ENCODE peak calls at places on chromosomes 2 and 18, in five cellular contexts. U is breast epithelium, C is PC-9, P is tibial nerve, O is suprapubic skin. W is an unnamed sample.

GRCh38 chr2:38733300-38733971 is 17.7 kb downstream of the SRSF7 start:
- DNase-seq in C (no peak), O (no peak), P (no peak), U (no peak), W (no peak)

GRCh38 chr2:214410918-214411554 is at the start of gene VWC2L:
- DNase-seq in O (no peak), P (peak; percentile 43), C (peak; percentile 75), U (peak; percentile 67), W (peak; percentile 84)

GRCh38 chr18:70280007-70280925 is 8.6 kb upstream of the SOCS6 start:
- DNase-seq in C (no peak), O (no peak), P (no peak), U (no peak), W (no peak)

GRCh38 chr2:27152796-27153464 is 4.1 kb downstream of the TCF23 start:
- DNase-seq in C (peak; percentile 21), O (no peak), P (no peak), U (no peak), W (no peak)

GRCh38 chr18:8614875-8615274 is 5.6 kb downstream of the RAB12 start:
- DNase-seq in C (no peak), O (no peak), P (no peak), U (no peak), W (no peak)

GRCh38 chr2:8090748-8091700 is 590.8 kb upstream of the ID2 start:
- DNase-seq in U (peak; percentile 54), C (no peak), O (peak; percentile 89), P (peak; percentile 52), W (peak; percentile 64)

GRCh38 chr18:26703170-26703933 is 155.0 kb upstream of the KCTD1 start:
- DNase-seq in P (no peak), U (peak; percentile 54), O (no peak), C (no peak), W (peak; percentile 4)

GRCh38 chr2:188776634-188777033 is 197.5 kb upstream of the COL3A1 start:
- DNase-seq in P (no peak), U (no peak), O (no peak), C (no peak), W (no peak)

GRCh38 chr18:14104906-14105748 is 27.1 kb downstream of the ZNF519 start:
- DNase-seq in U (no peak), O (no peak), P (no peak), C (no peak), W (no peak)

GRCh38 chr2:134926231-134926931 is 7.8 kb downstream of the CCNT2 start:
- DNase-seq in C (no peak), P (no peak), U (no peak), O (no peak), W (no peak)

GRCh38 chr2:136238552-136239346 is 120.8 kb upstream of the CXCR4 start:
- DNase-seq in U (no peak), C (peak; percentile 23), O (no peak), P (peak; percentile 40), W (no peak)

GRCh38 chr18:10094154-10094553 is 180.3 kb downstream of the VAPA start:
- DNase-seq in U (no peak), O (no peak), P (no peak), C (no peak), W (no peak)

GRCh38 chr2:120463527-120463926 is 117.6 kb downstream of the INHBB start:
- DNase-seq in O (no peak), U (no peak), P (no peak), C (no peak), W (no peak)

GRCh38 chr2:65064728-65065552 is 8.7 kb downstream of the CEP68 start:
- DNase-seq in U (no peak), P (peak; percentile 70), O (no peak), C (peak; percentile 22), W (no peak)

GRCh38 chr18:74284501-74285004 is 7.2 kb downstream of the CYB5A start:
- DNase-seq in U (no peak), O (no peak), P (no peak), C (no peak), W (no peak)

GRCh38 chr2:186879312-186879711 is 30.3 kb upstream of the ZSWIM2 start:
- DNase-seq in U (no peak), O (no peak), P (no peak), C (no peak), W (no peak)

GRCh38 chr2:242054406-242054805 is 184.9 kb downstream of the RTP5 start:
- DNase-seq in P (no peak), O (no peak), C (no peak), U (no peak), W (no peak)

GRCh38 chr2:180655393-180655792 is 325.0 kb upstream of the UBE2E3 start:
- DNase-seq in U (no peak), P (no peak), O (no peak), C (no peak), W (no peak)

GRCh38 chr18:77069931-77070330 is 62.7 kb downstream of the MBP start:
- DNase-seq in C (no peak), U (no peak), O (no peak), P (no peak), W (no peak)

GRCh38 chr2:84214455-84214854 is 244.6 kb downstream of the SUCLG1 start:
- DNase-seq in O (no peak), P (no peak), C (no peak), U (no peak), W (no peak)

GRCh38 chr2:215619022-215619958 is 183.4 kb upstream of the FN1 start:
- DNase-seq in O (no peak), P (no peak), U (no peak), C (peak; percentile 74), W (peak; percentile 94)

GRCh38 chr18:68233043-68233442 is 481.9 kb downstream of the TMX3 start:
- DNase-seq in P (no peak), C (no peak), U (no peak), O (no peak), W (no peak)

GRCh38 chr18:45837283-45838070 is 12.0 kb downstream of the SIGLEC15 start:
- DNase-seq in P (no peak), O (no peak), U (peak; percentile 69), C (peak; percentile 19), W (no peak)

GRCh38 chr2:231378028-231378722 is 17.3 kb upstream of the B3GNT7 start:
- DNase-seq in U (no peak), O (no peak), P (no peak), C (peak; percentile 72), W (peak; percentile 40)

GRCh38 chr18:12296087-12296403 is 12.0 kb upstream of the TUBB6 start:
- DNase-seq in P (no peak), O (peak; percentile 60), C (no peak), U (no peak), W (no peak)

GRCh38 chr2:170771049-170771937 is 1.1 kb downstream of the ERICH2 start:
- DNase-seq in C (no peak), P (peak; percentile 6), U (no peak), O (no peak), W (no peak)

GRCh38 chr2:202847693-202848524 is 23.7 kb downstream of the ICA1L start:
- DNase-seq in P (no peak), O (no peak), U (no peak), C (no peak), W (no peak)

GRCh38 chr18:9437672-9438071 is 37.6 kb upstream of the RALBP1 start:
- DNase-seq in O (no peak), C (no peak), U (no peak), P (no peak), W (no peak)

GRCh38 chr2:16153754-16154035 is 213.3 kb downstream of the MYCN start:
- DNase-seq in U (no peak), C (no peak), O (no peak), P (no peak), W (no peak)

GRCh38 chr2:181546086-181546485 is 88.9 kb downstream of the ITGA4 start:
- DNase-seq in P (no peak), O (no peak), U (no peak), C (peak; percentile 26), W (no peak)

GRCh38 chr2:149005471-149006077 is 32.9 kb upstream of the LYPD6B start:
- DNase-seq in O (no peak), U (no peak), P (no peak), C (no peak), W (no peak)

GRCh38 chr2:68225119-68225632 is 27.2 kb downstream of the PPP3R1 start:
- DNase-seq in O (no peak), C (no peak), U (no peak), P (no peak), W (peak; percentile 63)

GRCh38 chr2:168293766-168294165 is 46.4 kb upstream of the STK39 start:
- DNase-seq in U (no peak), C (no peak), O (no peak), P (no peak), W (no peak)

GRCh38 chr2:158047156-158047611 is 54.5 kb upstream of the UPP2 start:
- DNase-seq in U (no peak), C (no peak), O (no peak), P (no peak), W (no peak)

GRCh38 chr2:232541961-232542714 is 2.6 kb downstream of the CHRNG start:
- DNase-seq in C (no peak), O (peak; percentile 52), P (no peak), U (peak; percentile 14), W (no peak)

GRCh38 chr2:216083464-216084279 is 2.0 kb downstream of the TMEM169 start:
- DNase-seq in U (no peak), C (peak; percentile 8), O (no peak), P (no peak), W (no peak)

GRCh38 chr18:34707670-34708069 is 2.4 kb upstream of the DTNA start:
- DNase-seq in O (no peak), U (no peak), P (peak; percentile 65), C (peak; percentile 57), W (no peak)

DNA sequence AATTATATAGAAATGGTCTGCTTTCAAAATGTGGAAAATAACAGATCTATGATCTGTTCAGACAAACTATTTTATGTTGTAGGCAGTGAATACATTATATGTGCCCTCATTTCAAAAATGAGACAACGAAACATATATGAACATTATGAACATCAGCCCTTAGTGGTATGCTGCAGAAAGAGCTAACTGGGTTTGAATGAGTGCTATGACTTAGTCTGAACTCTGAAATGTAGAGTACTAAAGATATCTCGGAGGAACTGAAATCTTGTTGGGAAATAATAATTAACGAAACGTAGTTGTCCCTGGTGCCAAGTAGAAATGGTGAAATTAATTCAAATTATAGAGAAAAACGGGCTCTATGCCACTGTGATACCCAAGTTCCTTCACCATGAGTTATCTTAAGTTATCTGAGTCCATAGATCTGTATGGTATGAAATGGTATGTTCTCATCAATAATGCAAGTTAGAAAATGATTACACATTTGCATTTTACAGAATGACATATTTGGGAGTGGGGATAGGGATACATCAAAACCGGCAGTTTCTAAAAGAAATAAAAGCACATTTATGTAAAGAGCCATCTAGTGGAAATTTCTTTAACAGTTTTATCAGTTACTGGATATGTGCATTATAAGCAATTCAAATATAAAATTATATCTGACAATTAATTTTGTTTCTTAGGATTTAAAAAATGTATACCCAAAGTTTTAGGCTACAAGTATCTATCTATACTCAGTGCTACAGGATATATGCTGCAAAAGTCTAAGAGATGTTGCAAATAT is 26.7 kb downstream of the STARD6 start:
- DNase-seq in C (no peak), P (no peak), O (no peak), U (no peak), W (no peak)
- TF ChIP-seq CTCF in C (no peak), P (no peak), O (no peak), U (no peak), W (no peak)

GRCh38 chr2:122737429-122738077 is 982.1 kb downstream of the TSN start:
- DNase-seq in O (no peak), P (no peak), C (no peak), U (no peak), W (no peak)
- H3K4me1 ChIP-seq in O (no peaks in the 10 kb centered on the region), P (no peaks in the 10 kb centered on the region), C (no peaks in the 10 kb centered on the region), U (no peaks in the 10 kb centered on the region), W (no peaks in the 10 kb centered on the region)

GRCh38 chr18:47175895-47176575 is at the start of gene IER3IP1:
- DNase-seq in P (peak; percentile 90), U (peak; percentile 82), O (peak; percentile 93), C (peak; percentile 75), W (peak; percentile 85)
- TF ChIP-seq CTCF in P (peak; percentile 55), U (no peak), O (no peak), C (no peak), W (no peak)

GRCh38 chr2:66567742-66568141 is 132.8 kb downstream of the MEIS1 start:
- DNase-seq in U (no peak), P (no peak), C (no peak), O (no peak), W (no peak)
- H3K4me1 ChIP-seq in U (no peaks in the 10 kb centered on the region), P (no peaks in the 10 kb centered on the region), C (no peaks in the 10 kb centered on the region), O (no peaks in the 10 kb centered on the region), W (peaks cover 32% of the 10 kb centered on the region)

W was measured in Caco-2.